ENCODE peak calls at places on chromosomes 1 and 21, in five cellular contexts. One of them, this sample, is unnamed.

GRCh38 chr21:37829043-37829442 is 87.2 kb downstream of the KCNJ6 start:
- DNase-seq in HFF-Myc: no peak
- DNase-seq in stomach: no peak
- DNase-seq in sciatic nerve: no peak
- DNase-seq in pulmonary artery endothelial cell: no peak
- DNase-seq in this sample: no peak

GRCh38 chr1:183069562-183070216 is 46.5 kb downstream of the LAMC1 start:
- DNase-seq in HFF-Myc: no peak
- DNase-seq in pulmonary artery endothelial cell: no peak
- DNase-seq in stomach: no peak
- DNase-seq in sciatic nerve: no peak
- DNase-seq in this sample: no peak

GRCh38 chr1:15681346-15682290 is 2.5 kb upstream of the PLEKHM2 start:
- DNase-seq in HFF-Myc: no peak
- DNase-seq in sciatic nerve: no peak
- DNase-seq in pulmonary artery endothelial cell: no peak
- DNase-seq in stomach: peak
- DNase-seq in this sample: no peak

GRCh38 chr21:25457411-25457810 is 149.9 kb downstream of the MRPL39 start:
- DNase-seq in HFF-Myc: peak
- DNase-seq in sciatic nerve: no peak
- DNase-seq in pulmonary artery endothelial cell: no peak
- DNase-seq in stomach: no peak
- DNase-seq in this sample: no peak

GRCh38 chr1:241413386-241413785 is 56.4 kb upstream of the RGS7 start:
- DNase-seq in sciatic nerve: no peak
- DNase-seq in HFF-Myc: peak
- DNase-seq in pulmonary artery endothelial cell: no peak
- DNase-seq in stomach: no peak
- DNase-seq in this sample: no peak

GRCh38 chr1:10415211-10415930 is 14.9 kb upstream of the CENPS start:
- DNase-seq in sciatic nerve: no peak
- DNase-seq in stomach: peak
- DNase-seq in HFF-Myc: no peak
- DNase-seq in pulmonary artery endothelial cell: peak
- DNase-seq in this sample: no peak

GRCh38 chr1:56798053-56798471 is 21.1 kb downstream of the FYB2 start:
- DNase-seq in stomach: no peak
- DNase-seq in sciatic nerve: no peak
- DNase-seq in pulmonary artery endothelial cell: no peak
- DNase-seq in HFF-Myc: no peak
- DNase-seq in this sample: no peak

GRCh38 chr1:20383631-20384030 is 93.0 kb downstream of the VWA5B1 start:
- DNase-seq in stomach: no peak
- DNase-seq in pulmonary artery endothelial cell: no peak
- DNase-seq in sciatic nerve: peak
- DNase-seq in HFF-Myc: no peak
- DNase-seq in this sample: no peak

GRCh38 chr1:228827026-228827425 is 91.7 kb downstream of the RHOU start:
- DNase-seq in HFF-Myc: no peak
- DNase-seq in pulmonary artery endothelial cell: no peak
- DNase-seq in sciatic nerve: no peak
- DNase-seq in stomach: no peak
- DNase-seq in this sample: no peak

GRCh38 chr1:183598386-183598785 is 8.1 kb upstream of the NCF2 start:
- DNase-seq in stomach: no peak
- DNase-seq in pulmonary artery endothelial cell: no peak
- DNase-seq in sciatic nerve: no peak
- DNase-seq in HFF-Myc: no peak
- DNase-seq in this sample: no peak

GRCh38 chr1:15154480-15155036 is 1.0 kb downstream of the TMEM51 start:
- DNase-seq in stomach: peak
- DNase-seq in HFF-Myc: no peak
- DNase-seq in pulmonary artery endothelial cell: no peak
- DNase-seq in sciatic nerve: peak
- DNase-seq in this sample: no peak

GRCh38 chr1:153520818-153521476 is 14.8 kb downstream of the S100A6 start:
- DNase-seq in pulmonary artery endothelial cell: no peak
- DNase-seq in stomach: no peak
- DNase-seq in HFF-Myc: no peak
- DNase-seq in sciatic nerve: no peak
- DNase-seq in this sample: peak

GRCh38 chr1:88683848-88684481 is at the start of gene PKN2:
- DNase-seq in HFF-Myc: peak
- DNase-seq in stomach: peak
- DNase-seq in sciatic nerve: peak
- DNase-seq in pulmonary artery endothelial cell: peak
- DNase-seq in this sample: peak

GRCh38 chr1:196677781-196678509 is 26.1 kb downstream of the CFH start:
- DNase-seq in pulmonary artery endothelial cell: no peak
- DNase-seq in HFF-Myc: no peak
- DNase-seq in sciatic nerve: no peak
- DNase-seq in stomach: no peak
- DNase-seq in this sample: no peak

GRCh38 chr1:33537885-33538284 is 65.4 kb downstream of the ZSCAN20 start:
- DNase-seq in sciatic nerve: no peak
- DNase-seq in stomach: no peak
- DNase-seq in pulmonary artery endothelial cell: no peak
- DNase-seq in HFF-Myc: no peak
- DNase-seq in this sample: no peak